ENCODE peak calls at places on chromosomes 16 and 17, in nine cellular contexts. L, Z, N, U, R, S, V, E and X are unnamed samples.

GRCh38 chr16:84893849-84894599 is 74.2 kb downstream of the CRISPLD2 start:
- DNase-seq in U (no peak), L (no peak), Z (no peak), E (no peak), S (no peak), V (no peak), N (no peak), R (no peak), X (no peak)

GRCh38 chr17:74177018-74177450 is 26.4 kb upstream of the RPL38 start:
- DNase-seq in V (peak), N (no peak), U (no peak), E (no peak), L (no peak), S (peak), Z (no peak), R (no peak), X (peak)

GRCh38 chr17:74742978-74743545 is 5.4 kb upstream of the NHERF1 start:
- DNase-seq in N (no peak), S (no peak), L (no peak), E (no peak), V (no peak), R (no peak), U (no peak), Z (no peak), X (no peak)

GRCh38 chr17:12789075-12789975 is at the start of gene ARHGAP44:
- DNase-seq in N (peak), E (peak), Z (no peak), V (peak), S (peak), U (peak), L (peak), R (peak), X (peak)

GRCh38 chr16:88770459-88771293 is 14.3 kb downstream of the PIEZO1 start:
- DNase-seq in U (peak), V (peak), Z (no peak), S (no peak), L (peak), E (no peak), N (peak), R (peak), X (no peak)

GRCh38 chr17:61196799-61197198 is 202.8 kb upstream of the TBX2 start:
- DNase-seq in L (no peak), U (no peak), E (no peak), Z (no peak), R (no peak), S (no peak), N (no peak), V (no peak), X (no peak)

GRCh38 chr17:65064452-65065019 is 8.0 kb upstream of the GNA13 start:
- DNase-seq in Z (no peak), U (no peak), E (no peak), L (no peak), R (no peak), N (no peak), S (peak), V (peak), X (peak)

GRCh38 chr17:1491406-1492248 is 859 bp downstream of the MYO1C start:
- DNase-seq in R (peak), Z (no peak), E (peak), L (peak), S (no peak), N (peak), U (peak), V (peak), X (peak)

GRCh38 chr17:45835481-45835880 is 9.2 kb upstream of the SPPL2C start:
- DNase-seq in R (no peak), U (no peak), E (no peak), Z (no peak), V (no peak), N (no peak), L (no peak), S (no peak), X (no peak)

GRCh38 chr16:79114759-79115158 is 485.8 kb downstream of the MAF start:
- DNase-seq in V (no peak), U (no peak), E (peak), Z (no peak), L (no peak), N (no peak), S (no peak), R (no peak), X (no peak)

GRCh38 chr17:40323731-40324650 is 15.0 kb downstream of the RARA start:
- DNase-seq in Z (no peak), E (peak), S (no peak), L (no peak), V (peak), U (no peak), R (peak), N (peak), X (peak)

GRCh38 chr17:73390851-73391250 is 79.0 kb upstream of the CDC42EP4 start:
- DNase-seq in E (no peak), V (no peak), R (no peak), Z (no peak), L (no peak), U (no peak), S (no peak), N (no peak), X (no peak)

GRCh38 chr17:77281024-77281903 is 140.5 kb downstream of the SEC14L1 start:
- DNase-seq in V (peak), L (peak), U (peak), E (no peak), R (no peak), Z (no peak), S (no peak), N (peak), X (no peak)

GRCh38 chr17:77280304-77280910 is 139.6 kb downstream of the SEC14L1 start:
- DNase-seq in Z (peak), R (no peak), L (no peak), N (no peak), V (peak), U (peak), E (no peak), S (peak), X (peak)

GRCh38 chr17:77282524-77283515 is 142.1 kb downstream of the SEC14L1 start:
- DNase-seq in V (peak), E (no peak), N (peak), R (no peak), U (peak), L (peak), Z (no peak), S (no peak), X (no peak)

GRCh38 chr17:77281904-77282367 is 141.2 kb downstream of the SEC14L1 start:
- DNase-seq in E (no peak), Z (no peak), S (no peak), U (peak), L (peak), N (no peak), R (no peak), V (no peak), X (no peak)

DNA sequence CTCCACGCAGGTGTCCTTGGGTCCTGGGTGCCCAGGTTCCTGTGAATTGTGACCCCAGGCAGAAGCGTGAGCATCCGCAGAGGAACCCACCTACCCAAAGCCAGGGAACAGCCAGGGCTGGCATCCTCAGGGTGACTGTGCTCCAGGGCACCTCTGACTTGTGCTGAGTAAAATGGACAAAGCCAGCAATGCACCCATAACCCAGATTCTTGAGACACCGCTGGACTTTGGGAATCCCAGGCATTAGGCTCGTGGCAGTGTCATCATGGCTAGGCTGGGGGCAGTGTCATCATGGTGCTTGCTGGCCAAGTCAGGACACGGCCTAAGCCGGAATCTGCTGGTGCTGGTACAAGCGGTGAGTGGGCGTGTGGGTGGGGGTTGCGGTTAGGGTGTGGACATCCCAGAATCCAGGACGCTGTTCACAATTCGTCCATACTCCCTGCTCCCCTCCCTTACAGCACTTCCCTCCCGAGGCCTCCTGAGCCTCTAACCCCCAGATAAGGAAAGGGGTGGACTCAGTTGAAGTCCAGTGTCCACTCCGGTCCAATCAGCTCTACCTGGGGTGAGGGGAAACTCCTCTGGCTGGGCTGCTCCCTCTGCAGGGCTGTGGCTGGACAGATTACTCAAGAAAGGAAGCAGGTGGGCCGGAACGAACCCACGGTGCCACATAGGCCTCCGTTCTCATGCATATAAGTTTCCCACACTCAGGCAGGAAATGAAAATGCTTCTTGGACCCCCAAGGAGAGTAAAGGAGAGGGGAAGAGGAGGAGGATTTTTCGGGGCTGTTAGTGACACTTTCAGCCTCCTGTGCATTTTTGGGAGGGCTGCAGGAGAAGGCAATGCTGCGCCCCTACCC is 138.9 kb downstream of the SEC14L1 start:
- DNase-seq in N (peak), Z (no peak), L (peak), V (peak), E (no peak), S (no peak), R (no peak), U (peak), X (peak)
- TF ChIP-seq CTCF in N (no peak), Z (no peak), L (no peak), V (no peak), E (no peak), S (no peak), R (no peak), U (no peak), X (no peak)

GRCh38 chr17:78839762-78840529 is 668 bp downstream of the USP36 start:
- DNase-seq in Z (no peak), E (peak), V (peak), N (peak), S (peak), L (peak), U (peak), R (no peak), X (peak)

GRCh38 chr17:78840530-78840779 is 159 bp downstream of the USP36 start:
- DNase-seq in E (no peak), L (no peak), R (no peak), N (no peak), V (no peak), Z (no peak), U (no peak), S (no peak), X (no peak)

GRCh38 chr17:78838574-78839005 is 2.0 kb downstream of the USP36 start:
- DNase-seq in V (no peak), S (no peak), Z (no peak), E (no peak), R (no peak), U (no peak), L (no peak), N (peak), X (no peak)

GRCh38 chr17:78839173-78839761 is 1.3 kb downstream of the USP36 start:
- DNase-seq in L (no peak), V (peak), N (no peak), U (no peak), E (no peak), R (no peak), Z (no peak), S (peak), X (no peak)

GRCh38 chr17:78840780-78841611 is at the start of gene USP36:
- DNase-seq in N (peak), V (peak), Z (peak), U (peak), R (peak), L (peak), E (peak), S (peak), X (peak)
- TF ChIP-seq CTCF in N (peak), V (no peak), Z (no peak), U (no peak), R (no peak), L (no peak), E (no peak), S (peak), X (no peak)

GRCh38 chr16:13919330-13919682 is 648 bp upstream of the ERCC4 start:
- DNase-seq in U (no peak), R (no peak), V (peak), L (peak), Z (no peak), S (peak), E (no peak), N (no peak), X (peak)
- TF ChIP-seq CTCF in U (no peak), R (no peak), V (no peak), L (no peak), Z (peak), S (no peak), E (no peak), N (no peak), X (peak)

DNA sequence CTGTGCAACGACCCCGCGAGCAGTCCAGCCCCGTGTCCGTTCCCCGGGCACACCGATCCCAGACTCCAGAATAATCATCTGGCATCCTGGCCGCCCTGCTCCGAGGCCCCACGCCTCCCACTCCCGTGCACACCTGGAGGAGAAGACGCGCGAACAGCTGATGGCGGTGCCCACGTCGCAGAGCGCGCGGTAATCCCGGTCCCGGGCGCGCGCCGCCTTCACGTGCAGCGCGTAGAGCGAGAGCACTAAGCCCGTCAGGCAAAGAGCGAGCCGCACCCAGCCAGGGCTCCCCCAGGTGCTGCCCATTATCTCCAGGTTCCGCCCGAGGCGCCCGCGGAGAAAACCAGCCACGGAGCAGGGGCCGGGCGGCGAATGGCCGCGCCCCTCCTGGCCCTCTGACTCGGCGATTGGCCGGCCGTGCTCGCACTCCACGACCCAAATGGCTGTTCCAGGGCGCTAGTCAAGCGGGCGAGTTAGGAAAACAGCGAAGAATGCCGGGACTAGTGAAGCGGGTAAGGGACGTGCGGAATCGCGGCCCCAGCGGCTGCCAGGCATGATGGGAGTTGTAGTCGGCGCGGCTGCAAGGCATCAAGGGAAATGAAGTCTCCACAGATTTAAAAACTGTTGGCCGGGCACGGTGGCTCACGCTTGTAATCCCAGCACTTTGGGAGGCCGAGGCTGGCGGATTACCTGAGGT is at the start of gene VKORC1:
- DNase-seq in S (peak), V (peak), R (peak), Z (peak), E (peak), U (peak), L (peak), N (peak), X (peak)
- TF ChIP-seq CTCF in S (no peak), V (no peak), R (no peak), Z (no peak), E (no peak), U (no peak), L (no peak), N (no peak), X (no peak)

DNA sequence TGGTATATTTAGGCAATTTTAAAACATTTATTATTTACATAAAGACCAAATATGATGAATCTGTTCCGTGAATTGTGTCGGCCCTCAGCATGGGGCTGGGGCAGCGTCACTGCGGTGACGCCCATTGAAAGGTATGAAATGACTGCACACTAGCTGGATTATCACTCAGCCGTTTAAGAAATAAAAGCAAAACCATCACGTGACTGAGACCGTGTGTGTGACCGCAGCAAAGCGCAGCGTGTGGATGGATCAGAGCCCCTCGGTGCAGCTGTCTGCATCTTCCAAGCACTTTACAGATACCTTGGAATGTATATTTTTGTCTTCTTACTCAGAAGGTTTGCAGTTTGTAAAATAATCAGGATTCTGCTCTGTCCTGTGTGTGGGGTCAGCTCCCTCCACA is 45.3 kb downstream of the WDR45B start:
- DNase-seq in L (no peak), S (no peak), R (no peak), Z (no peak), N (no peak), U (no peak), E (no peak), V (peak), X (no peak)
- TF ChIP-seq CTCF in L (no peak), S (no peak), R (no peak), Z (no peak), N (no peak), U (no peak), E (no peak), V (no peak), X (no peak)

DNA sequence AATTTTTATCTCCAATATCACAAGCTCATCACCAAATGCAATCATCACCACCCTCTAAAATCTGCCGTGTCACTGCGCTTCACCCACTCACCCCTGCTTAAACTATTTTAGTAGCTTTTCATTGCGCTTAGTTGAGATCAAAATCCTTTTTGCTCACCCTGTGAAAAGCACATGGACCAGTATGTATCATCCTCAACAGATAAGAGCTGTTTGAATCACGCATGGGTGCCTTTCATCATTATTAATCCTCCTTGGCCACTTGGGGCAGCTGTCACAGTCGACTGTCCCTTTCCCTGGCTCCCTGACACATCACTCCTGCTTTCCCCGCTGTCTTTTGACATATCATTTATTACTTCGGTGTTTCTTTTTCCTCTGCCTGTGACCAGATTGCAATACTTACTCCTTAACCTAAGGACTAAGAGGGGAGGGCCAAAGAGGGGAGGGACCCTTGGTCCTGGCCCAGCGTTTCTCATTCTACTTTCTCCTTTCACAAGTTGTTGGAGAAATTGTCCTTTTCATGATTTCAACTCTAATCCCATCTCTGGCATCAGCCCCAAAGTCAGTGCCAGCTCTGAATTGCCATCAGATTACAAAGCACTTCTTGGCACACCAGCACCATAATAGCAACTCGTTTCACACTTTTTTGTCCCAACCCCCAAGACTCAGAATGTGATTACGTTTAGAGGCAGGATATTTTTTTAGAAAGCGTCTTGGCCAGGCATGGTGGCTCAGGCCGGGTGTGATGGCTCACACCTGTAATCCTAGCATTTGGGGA is 8.6 kb upstream of the KDM6B start:
- DNase-seq in N (no peak), E (peak), R (no peak), S (no peak), L (peak), Z (no peak), U (no peak), V (peak), X (peak)
- TF ChIP-seq CTCF in N (no peak), E (no peak), R (no peak), S (peak), L (peak), Z (peak), U (peak), V (no peak), X (peak)

GRCh38 chr17:8599351-8600011 is 31.0 kb downstream of the MYH10 start:
- DNase-seq in R (no peak), S (no peak), E (no peak), Z (no peak), V (no peak), L (no peak), U (no peak), N (no peak), X (no peak)
- TF ChIP-seq CTCF in R (no peak), S (no peak), E (no peak), Z (no peak), V (no peak), L (no peak), U (no peak), N (no peak), X (no peak)

DNA sequence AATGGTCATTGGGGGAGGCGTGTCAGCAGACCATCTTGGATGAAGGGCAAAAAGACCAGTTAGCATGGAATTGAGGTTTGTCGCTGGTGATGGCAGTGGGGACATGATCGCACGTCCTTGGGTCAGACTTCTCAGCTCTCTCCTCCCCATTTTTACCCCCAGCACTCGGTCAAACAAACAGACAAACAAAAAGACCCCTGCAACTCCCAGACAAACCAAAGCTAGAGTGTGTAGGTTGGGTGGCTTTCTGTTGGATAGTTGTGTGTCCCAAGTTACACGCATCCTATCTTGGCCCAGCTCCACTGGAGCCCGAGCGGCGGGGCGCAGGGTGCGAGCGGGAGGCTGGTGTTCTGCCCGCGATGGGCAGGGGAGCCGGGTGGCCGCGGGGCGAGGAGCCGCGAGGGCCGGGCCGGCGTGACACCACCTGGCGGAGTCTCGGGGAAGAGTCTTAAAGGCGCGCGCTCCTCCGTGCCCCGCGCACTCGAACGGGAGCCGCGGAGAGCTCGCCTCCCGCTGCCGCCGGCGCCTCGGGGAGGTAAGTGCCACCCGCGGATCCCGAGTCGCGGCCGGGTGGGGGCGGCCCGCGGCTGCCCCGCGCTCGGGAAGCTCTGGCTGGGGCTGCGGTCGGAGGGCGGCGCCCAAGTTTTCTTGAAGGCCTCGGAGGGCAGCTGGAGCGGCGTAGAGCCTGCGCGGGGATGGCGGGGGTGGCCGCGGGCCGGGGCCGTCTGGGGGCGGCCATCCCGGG is 18.5 kb upstream of the NTN1 start:
- DNase-seq in V (peak), N (no peak), R (no peak), S (no peak), E (peak), L (peak), U (no peak), Z (no peak), X (no peak)
- TF ChIP-seq CTCF in V (peak), N (no peak), R (peak), S (no peak), E (no peak), L (peak), U (peak), Z (no peak), X (peak)